ENCODE peak calls at places on chromosomes 13 and 19, in nine cellular contexts. One of them, this sample, is unnamed.

GRCh38 chr19:10230904-10231623 is at the start of gene S1PR2:
- DNase-seq in CD4-positive, alpha-beta T cell: peak
- DNase-seq in nephron progenitor cell: peak
- DNase-seq in mesothelial cell of epicardium: peak
- DNase-seq in upper lobe of right lung: peak
- DNase-seq in BE2C: peak
- DNase-seq in fibroblast of pulmonary artery: peak
- DNase-seq in ascending aorta: peak
- DNase-seq in CD8-positive, alpha-beta T cell: peak
- DNase-seq in this sample: peak

GRCh38 chr13:93361703-93362102 is 135.1 kb downstream of the GPC6 start:
- DNase-seq in CD4-positive, alpha-beta T cell: no peak
- DNase-seq in nephron progenitor cell: no peak
- DNase-seq in mesothelial cell of epicardium: no peak
- DNase-seq in upper lobe of right lung: no peak
- DNase-seq in BE2C: no peak
- DNase-seq in fibroblast of pulmonary artery: no peak
- DNase-seq in ascending aorta: no peak
- DNase-seq in CD8-positive, alpha-beta T cell: no peak
- DNase-seq in this sample: no peak

GRCh38 chr19:18718846-18719458 is 35.5 kb downstream of the CRTC1 start:
- DNase-seq in CD4-positive, alpha-beta T cell: no peak
- DNase-seq in nephron progenitor cell: no peak
- DNase-seq in mesothelial cell of epicardium: no peak
- DNase-seq in upper lobe of right lung: no peak
- DNase-seq in BE2C: no peak
- DNase-seq in fibroblast of pulmonary artery: no peak
- DNase-seq in ascending aorta: no peak
- DNase-seq in CD8-positive, alpha-beta T cell: no peak
- DNase-seq in this sample: no peak

GRCh38 chr13:80359459-80360297 is 18.8 kb upstream of the SPRY2 start:
- DNase-seq in CD4-positive, alpha-beta T cell: no peak
- DNase-seq in nephron progenitor cell: peak
- DNase-seq in mesothelial cell of epicardium: no peak
- DNase-seq in upper lobe of right lung: no peak
- DNase-seq in BE2C: no peak
- DNase-seq in fibroblast of pulmonary artery: peak
- DNase-seq in ascending aorta: no peak
- DNase-seq in CD8-positive, alpha-beta T cell: no peak
- DNase-seq in this sample: no peak

GRCh38 chr19:4700573-4700970 is 23.1 kb downstream of the DPP9 start:
- DNase-seq in CD4-positive, alpha-beta T cell: no peak
- DNase-seq in nephron progenitor cell: no peak
- DNase-seq in mesothelial cell of epicardium: no peak
- DNase-seq in upper lobe of right lung: no peak
- DNase-seq in BE2C: no peak
- DNase-seq in fibroblast of pulmonary artery: no peak
- DNase-seq in ascending aorta: no peak
- DNase-seq in CD8-positive, alpha-beta T cell: no peak
- DNase-seq in this sample: no peak

GRCh38 chr19:35978832-35979365 is 16.1 kb upstream of the SDHAF1 start:
- DNase-seq in CD4-positive, alpha-beta T cell: no peak
- DNase-seq in nephron progenitor cell: no peak
- DNase-seq in mesothelial cell of epicardium: no peak
- DNase-seq in upper lobe of right lung: no peak
- DNase-seq in BE2C: no peak
- DNase-seq in fibroblast of pulmonary artery: no peak
- DNase-seq in ascending aorta: no peak
- DNase-seq in CD8-positive, alpha-beta T cell: no peak
- DNase-seq in this sample: no peak

GRCh38 chr13:106213028-106213427 is 322.4 kb downstream of the EFNB2 start:
- DNase-seq in CD4-positive, alpha-beta T cell: no peak
- DNase-seq in nephron progenitor cell: no peak
- DNase-seq in mesothelial cell of epicardium: no peak
- DNase-seq in upper lobe of right lung: no peak
- DNase-seq in BE2C: no peak
- DNase-seq in fibroblast of pulmonary artery: no peak
- DNase-seq in ascending aorta: no peak
- DNase-seq in CD8-positive, alpha-beta T cell: no peak
- DNase-seq in this sample: no peak

GRCh38 chr13:19984430-19985218 is 26.1 kb downstream of the ZMYM2 start:
- DNase-seq in CD4-positive, alpha-beta T cell: no peak
- DNase-seq in nephron progenitor cell: no peak
- DNase-seq in mesothelial cell of epicardium: no peak
- DNase-seq in upper lobe of right lung: no peak
- DNase-seq in BE2C: no peak
- DNase-seq in fibroblast of pulmonary artery: peak
- DNase-seq in ascending aorta: no peak
- DNase-seq in CD8-positive, alpha-beta T cell: no peak
- DNase-seq in this sample: peak

GRCh38 chr13:31174018-31174417 is 12.3 kb upstream of the HSPH1 start:
- DNase-seq in CD4-positive, alpha-beta T cell: no peak
- DNase-seq in nephron progenitor cell: no peak
- DNase-seq in mesothelial cell of epicardium: no peak
- DNase-seq in upper lobe of right lung: no peak
- DNase-seq in BE2C: no peak
- DNase-seq in fibroblast of pulmonary artery: peak
- DNase-seq in ascending aorta: no peak
- DNase-seq in CD8-positive, alpha-beta T cell: no peak
- DNase-seq in this sample: no peak
- TF ChIP-seq CTCF in CD4-positive, alpha-beta T cell: no peak
- TF ChIP-seq CTCF in nephron progenitor cell: no peak
- TF ChIP-seq CTCF in mesothelial cell of epicardium: no peak
- TF ChIP-seq CTCF in upper lobe of right lung: no peak
- TF ChIP-seq CTCF in BE2C: peak
- TF ChIP-seq CTCF in fibroblast of pulmonary artery: peak
- TF ChIP-seq CTCF in ascending aorta: no peak
- TF ChIP-seq CTCF in CD8-positive, alpha-beta T cell: no peak
- TF ChIP-seq CTCF in this sample: no peak

GRCh38 chr19:40512110-40512472 is 45.3 kb downstream of the SPTBN4 start:
- DNase-seq in CD4-positive, alpha-beta T cell: no peak
- DNase-seq in nephron progenitor cell: no peak
- DNase-seq in mesothelial cell of epicardium: no peak
- DNase-seq in upper lobe of right lung: no peak
- DNase-seq in BE2C: no peak
- DNase-seq in fibroblast of pulmonary artery: no peak
- DNase-seq in ascending aorta: no peak
- DNase-seq in CD8-positive, alpha-beta T cell: no peak
- DNase-seq in this sample: no peak

GRCh38 chr19:40513741-40514315 is 47.0 kb downstream of the SPTBN4 start:
- DNase-seq in CD4-positive, alpha-beta T cell: no peak
- DNase-seq in nephron progenitor cell: no peak
- DNase-seq in mesothelial cell of epicardium: no peak
- DNase-seq in upper lobe of right lung: no peak
- DNase-seq in BE2C: no peak
- DNase-seq in fibroblast of pulmonary artery: no peak
- DNase-seq in ascending aorta: no peak
- DNase-seq in CD8-positive, alpha-beta T cell: no peak
- DNase-seq in this sample: no peak

GRCh38 chr19:40513345-40513678 is 46.5 kb downstream of the SPTBN4 start:
- DNase-seq in CD4-positive, alpha-beta T cell: no peak
- DNase-seq in nephron progenitor cell: no peak
- DNase-seq in mesothelial cell of epicardium: no peak
- DNase-seq in upper lobe of right lung: no peak
- DNase-seq in BE2C: no peak
- DNase-seq in fibroblast of pulmonary artery: no peak
- DNase-seq in ascending aorta: no peak
- DNase-seq in CD8-positive, alpha-beta T cell: no peak
- DNase-seq in this sample: no peak

GRCh38 chr19:40511487-40511886 is 44.7 kb downstream of the SPTBN4 start:
- DNase-seq in CD4-positive, alpha-beta T cell: no peak
- DNase-seq in nephron progenitor cell: no peak
- DNase-seq in mesothelial cell of epicardium: no peak
- DNase-seq in upper lobe of right lung: no peak
- DNase-seq in BE2C: no peak
- DNase-seq in fibroblast of pulmonary artery: no peak
- DNase-seq in ascending aorta: no peak
- DNase-seq in CD8-positive, alpha-beta T cell: no peak
- DNase-seq in this sample: no peak

GRCh38 chr19:40512473-40513344 is 45.9 kb downstream of the SPTBN4 start:
- DNase-seq in CD4-positive, alpha-beta T cell: no peak
- DNase-seq in nephron progenitor cell: peak
- DNase-seq in mesothelial cell of epicardium: no peak
- DNase-seq in upper lobe of right lung: no peak
- DNase-seq in BE2C: no peak
- DNase-seq in fibroblast of pulmonary artery: peak
- DNase-seq in ascending aorta: no peak
- DNase-seq in CD8-positive, alpha-beta T cell: no peak
- DNase-seq in this sample: no peak
- TF ChIP-seq CTCF in CD4-positive, alpha-beta T cell: no peak
- TF ChIP-seq CTCF in nephron progenitor cell: no peak
- TF ChIP-seq CTCF in mesothelial cell of epicardium: no peak
- TF ChIP-seq CTCF in upper lobe of right lung: no peak
- TF ChIP-seq CTCF in BE2C: no peak
- TF ChIP-seq CTCF in fibroblast of pulmonary artery: no peak
- TF ChIP-seq CTCF in ascending aorta: no peak
- TF ChIP-seq CTCF in CD8-positive, alpha-beta T cell: no peak
- TF ChIP-seq CTCF in this sample: no peak

GRCh38 chr19:34118879-34119748 is 53.2 kb upstream of the LSM14A start:
- DNase-seq in CD4-positive, alpha-beta T cell: no peak
- DNase-seq in nephron progenitor cell: peak
- DNase-seq in mesothelial cell of epicardium: no peak
- DNase-seq in upper lobe of right lung: no peak
- DNase-seq in BE2C: no peak
- DNase-seq in fibroblast of pulmonary artery: no peak
- DNase-seq in ascending aorta: no peak
- DNase-seq in CD8-positive, alpha-beta T cell: no peak
- DNase-seq in this sample: no peak

GRCh38 chr19:34126966-34127365 is 45.3 kb upstream of the LSM14A start:
- DNase-seq in CD4-positive, alpha-beta T cell: no peak
- DNase-seq in nephron progenitor cell: no peak
- DNase-seq in mesothelial cell of epicardium: no peak
- DNase-seq in upper lobe of right lung: no peak
- DNase-seq in BE2C: no peak
- DNase-seq in fibroblast of pulmonary artery: no peak
- DNase-seq in ascending aorta: no peak
- DNase-seq in CD8-positive, alpha-beta T cell: no peak
- DNase-seq in this sample: no peak

GRCh38 chr19:34124828-34125227 is 47.5 kb upstream of the LSM14A start:
- DNase-seq in CD4-positive, alpha-beta T cell: no peak
- DNase-seq in nephron progenitor cell: peak
- DNase-seq in mesothelial cell of epicardium: no peak
- DNase-seq in upper lobe of right lung: no peak
- DNase-seq in BE2C: no peak
- DNase-seq in fibroblast of pulmonary artery: no peak
- DNase-seq in ascending aorta: no peak
- DNase-seq in CD8-positive, alpha-beta T cell: no peak
- DNase-seq in this sample: no peak

DNA sequence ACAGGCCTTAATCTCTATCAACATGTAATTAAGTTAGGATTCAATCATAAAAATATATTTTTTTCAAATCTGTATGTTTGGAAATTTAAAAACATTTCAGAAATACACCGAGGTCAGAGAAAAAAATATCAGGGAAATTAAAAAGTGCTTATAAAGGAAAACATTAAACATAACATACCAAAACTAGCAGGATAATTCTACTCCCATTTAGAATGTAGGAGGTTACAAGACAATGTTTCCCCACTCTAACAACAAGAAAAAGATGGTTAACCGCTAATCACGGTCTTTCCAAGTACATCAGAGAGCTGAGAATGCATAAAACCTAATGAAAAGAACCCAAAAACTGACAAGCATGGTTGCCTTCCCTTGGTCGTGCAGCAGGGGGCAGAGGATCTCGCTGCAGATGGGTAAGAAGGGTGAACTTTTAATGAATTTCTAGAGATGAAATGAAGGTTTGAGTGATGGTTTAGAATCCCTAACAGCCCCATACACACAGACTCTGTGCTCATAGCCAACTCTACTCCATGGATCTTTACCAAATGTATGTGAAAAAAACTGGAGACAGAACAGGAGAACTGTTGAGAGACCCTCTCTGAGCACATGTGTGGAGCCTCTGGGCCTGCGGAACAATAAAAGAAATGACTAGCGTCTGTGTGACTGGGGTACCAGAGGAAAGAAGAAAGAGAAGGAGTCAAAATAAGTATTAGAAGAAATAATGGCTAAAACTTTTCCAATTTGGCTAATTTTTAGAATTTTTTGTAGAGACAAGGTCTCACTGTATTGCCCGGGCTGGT is 51.3 kb upstream of the LSM14A start:
- DNase-seq in CD4-positive, alpha-beta T cell: peak
- DNase-seq in nephron progenitor cell: no peak
- DNase-seq in mesothelial cell of epicardium: no peak
- DNase-seq in upper lobe of right lung: no peak
- DNase-seq in BE2C: peak
- DNase-seq in fibroblast of pulmonary artery: peak
- DNase-seq in ascending aorta: no peak
- DNase-seq in CD8-positive, alpha-beta T cell: peak
- DNase-seq in this sample: peak
- TF ChIP-seq CTCF in CD4-positive, alpha-beta T cell: peak
- TF ChIP-seq CTCF in nephron progenitor cell: peak
- TF ChIP-seq CTCF in mesothelial cell of epicardium: peak
- TF ChIP-seq CTCF in upper lobe of right lung: peak
- TF ChIP-seq CTCF in BE2C: peak
- TF ChIP-seq CTCF in fibroblast of pulmonary artery: peak
- TF ChIP-seq CTCF in ascending aorta: peak
- TF ChIP-seq CTCF in CD8-positive, alpha-beta T cell: peak
- TF ChIP-seq CTCF in this sample: peak

GRCh38 chr13:62387642-62388041 is 972.0 kb upstream of the PCDH20 start:
- DNase-seq in CD4-positive, alpha-beta T cell: no peak
- DNase-seq in nephron progenitor cell: no peak
- DNase-seq in mesothelial cell of epicardium: no peak
- DNase-seq in upper lobe of right lung: no peak
- DNase-seq in BE2C: no peak
- DNase-seq in fibroblast of pulmonary artery: peak
- DNase-seq in ascending aorta: no peak
- DNase-seq in CD8-positive, alpha-beta T cell: no peak
- DNase-seq in this sample: no peak
- TF ChIP-seq CTCF in CD4-positive, alpha-beta T cell: no peak
- TF ChIP-seq CTCF in nephron progenitor cell: peak
- TF ChIP-seq CTCF in mesothelial cell of epicardium: no peak
- TF ChIP-seq CTCF in upper lobe of right lung: no peak
- TF ChIP-seq CTCF in BE2C: peak
- TF ChIP-seq CTCF in fibroblast of pulmonary artery: no peak
- TF ChIP-seq CTCF in ascending aorta: no peak
- TF ChIP-seq CTCF in CD8-positive, alpha-beta T cell: no peak
- TF ChIP-seq CTCF in this sample: no peak

DNA sequence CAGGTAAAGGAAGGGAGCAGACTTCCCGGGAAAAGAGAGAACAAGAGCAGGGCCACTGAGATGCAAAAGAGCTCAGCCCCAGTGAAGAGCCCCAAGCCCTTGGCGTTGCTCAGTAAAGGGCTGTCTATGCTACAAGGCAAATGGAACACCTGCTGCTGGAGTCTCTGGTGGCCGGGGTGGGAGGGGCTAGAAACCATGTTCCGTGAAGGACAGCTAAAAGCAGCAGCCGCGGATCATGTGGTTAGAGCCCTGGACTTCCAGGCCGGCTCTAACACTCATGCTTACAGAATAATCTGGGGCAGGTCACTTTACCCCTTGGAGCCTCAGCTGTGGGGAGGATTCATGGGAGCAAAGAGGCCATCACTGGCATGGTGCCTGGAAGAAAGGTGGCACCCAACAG is 17.8 kb downstream of the POU2F2 start:
- DNase-seq in CD4-positive, alpha-beta T cell: no peak
- DNase-seq in nephron progenitor cell: no peak
- DNase-seq in mesothelial cell of epicardium: no peak
- DNase-seq in upper lobe of right lung: no peak
- DNase-seq in BE2C: peak
- DNase-seq in fibroblast of pulmonary artery: no peak
- DNase-seq in ascending aorta: no peak
- DNase-seq in CD8-positive, alpha-beta T cell: no peak
- DNase-seq in this sample: peak
- TF ChIP-seq CTCF in CD4-positive, alpha-beta T cell: no peak
- TF ChIP-seq CTCF in nephron progenitor cell: no peak
- TF ChIP-seq CTCF in mesothelial cell of epicardium: no peak
- TF ChIP-seq CTCF in upper lobe of right lung: no peak
- TF ChIP-seq CTCF in BE2C: no peak
- TF ChIP-seq CTCF in fibroblast of pulmonary artery: no peak
- TF ChIP-seq CTCF in ascending aorta: no peak
- TF ChIP-seq CTCF in CD8-positive, alpha-beta T cell: no peak
- TF ChIP-seq CTCF in this sample: no peak